ENCODE peak calls at places on chromosomes 3 and 15, in eight cellular contexts. B, H, R, U, G, N, E and S are unnamed samples. For H3K4me1, the result is how much of the 10 kb centered on the place peaks cover.

GRCh38 chr15:60751985-60752952 is 273.3 kb upstream of the ICE2 start:
- DNase-seq in B (no peak), H (no peak), R (no peak), U (no peak), G (peak), N (no peak), E (peak), S (no peak)

GRCh38 chr15:38860253-38860652 is 295.6 kb upstream of the RASGRP1 start:
- DNase-seq in B (no peak), H (no peak), R (no peak), U (no peak), G (no peak), N (no peak), E (no peak), S (no peak)

GRCh38 chr3:29465836-29466235 is 185.0 kb downstream of the RBMS3 start:
- DNase-seq in B (no peak), H (no peak), R (no peak), U (no peak), G (no peak), N (no peak), E (no peak), S (no peak)

GRCh38 chr15:73991260-73991659 is 835 bp downstream of the STOML1 start:
- DNase-seq in B (peak), H (no peak), R (no peak), U (no peak), G (peak), N (no peak), E (peak), S (no peak)

GRCh38 chr3:150721285-150722130 is 17.8 kb upstream of the ERICH6 start:
- DNase-seq in B (no peak), H (peak), R (no peak), U (peak), G (peak), N (peak), E (no peak), S (no peak)

GRCh38 chr3:159045279-159045678 is 243.4 kb downstream of the MFSD1 start:
- DNase-seq in B (no peak), H (no peak), R (no peak), U (no peak), G (no peak), N (no peak), E (no peak), S (no peak)

GRCh38 chr3:126476166-126476975 is 680 bp upstream of the ZXDC start:
- DNase-seq in B (peak), H (peak), R (no peak), U (no peak), G (peak), N (peak), E (peak), S (no peak)

GRCh38 chr15:84822774-84823579 is 5.8 kb downstream of the ALPK3 start:
- DNase-seq in B (peak), H (no peak), R (no peak), U (no peak), G (no peak), N (no peak), E (no peak), S (no peak)

GRCh38 chr15:33149919-33150318 is 44.6 kb downstream of the FMN1 start:
- DNase-seq in B (no peak), H (no peak), R (no peak), U (no peak), G (no peak), N (no peak), E (no peak), S (no peak)

GRCh38 chr15:94080989-94081605 is 150.3 kb upstream of the MCTP2 start:
- DNase-seq in B (no peak), H (no peak), R (no peak), U (no peak), G (no peak), N (no peak), E (no peak), S (no peak)

GRCh38 chr3:140344601-140345000 is 333.3 kb upstream of the TRIM42 start:
- DNase-seq in B (no peak), H (no peak), R (no peak), U (no peak), G (no peak), N (no peak), E (no peak), S (no peak)

GRCh38 chr3:38610934-38611333 is 38.6 kb downstream of the SCN5A start:
- DNase-seq in B (peak), H (no peak), R (no peak), U (no peak), G (no peak), N (no peak), E (no peak), S (no peak)

GRCh38 chr15:63729115-63729884 is 104.4 kb downstream of the HERC1 start:
- DNase-seq in B (no peak), H (no peak), R (no peak), U (no peak), G (no peak), N (no peak), E (no peak), S (peak)

GRCh38 chr3:177102526-177102925 is 94.8 kb downstream of the TBL1XR1 start:
- DNase-seq in B (no peak), H (no peak), R (no peak), U (no peak), G (no peak), N (peak), E (no peak), S (no peak)

GRCh38 chr3:151203053-151203420 is at the start of gene GPR171:
- DNase-seq in B (no peak), H (no peak), R (peak), U (peak), G (no peak), N (no peak), E (no peak), S (peak)

GRCh38 chr3:115042351-115042750 is 104.7 kb downstream of the ZBTB20 start:
- DNase-seq in B (no peak), H (no peak), R (no peak), U (no peak), G (no peak), N (no peak), E (no peak), S (no peak)

GRCh38 chr3:36944012-36944640 is 728 bp downstream of the TRANK1 start:
- DNase-seq in B (peak), H (peak), R (no peak), U (peak), G (peak), N (peak), E (peak), S (peak)

GRCh38 chr15:74171965-74172541 is 1.5 kb upstream of the ISLR start:
- DNase-seq in B (no peak), H (no peak), R (no peak), U (no peak), G (no peak), N (no peak), E (no peak), S (no peak)

GRCh38 chr3:190229632-190230424 is 92.4 kb downstream of the CLDN1 start:
- DNase-seq in B (no peak), H (peak), R (no peak), U (no peak), G (peak), N (peak), E (no peak), S (no peak)

GRCh38 chr3:147341727-147342126 is 64.6 kb downstream of the ZIC4 start:
- DNase-seq in B (no peak), H (no peak), R (no peak), U (no peak), G (no peak), N (no peak), E (no peak), S (no peak)

GRCh38 chr3:194504861-194505260 is 18.1 kb upstream of the ATP13A3 start:
- DNase-seq in B (no peak), H (no peak), R (no peak), U (no peak), G (no peak), N (no peak), E (no peak), S (no peak)

GRCh38 chr3:127660621-127661253 is 12.0 kb upstream of the ABTB1 start:
- DNase-seq in B (no peak), H (no peak), R (no peak), U (no peak), G (no peak), N (no peak), E (no peak), S (no peak)

GRCh38 chr15:60969658-60970057 is 259.4 kb downstream of the RORA start:
- DNase-seq in B (no peak), H (no peak), R (no peak), U (no peak), G (no peak), N (no peak), E (no peak), S (no peak)

GRCh38 chr15:72161351-72162132 is 36.0 kb downstream of the GRAMD2A start:
- DNase-seq in B (no peak), H (no peak), R (no peak), U (no peak), G (no peak), N (no peak), E (no peak), S (no peak)

GRCh38 chr3:194103475-194103874 is 32.5 kb upstream of the HES1 start:
- DNase-seq in B (no peak), H (no peak), R (no peak), U (peak), G (no peak), N (no peak), E (no peak), S (peak)

GRCh38 chr3:107402214-107402613 is 25.0 kb downstream of the CCDC54 start:
- DNase-seq in B (no peak), H (no peak), R (no peak), U (no peak), G (no peak), N (no peak), E (no peak), S (no peak)

GRCh38 chr3:81643721-81644120 is 117.7 kb downstream of the GBE1 start:
- DNase-seq in B (no peak), H (peak), R (no peak), U (no peak), G (peak), N (peak), E (no peak), S (no peak)

GRCh38 chr15:44137750-44138149 is 57.3 kb downstream of the FRMD5 start:
- DNase-seq in B (no peak), H (no peak), R (no peak), U (no peak), G (peak), N (peak), E (no peak), S (no peak)

GRCh38 chr3:185815391-185816282 is 9.2 kb downstream of the IGF2BP2 start:
- DNase-seq in B (no peak), H (no peak), R (no peak), U (no peak), G (peak), N (no peak), E (no peak), S (no peak)

GRCh38 chr3:105315827-105316226 is 50.9 kb upstream of the ALCAM start:
- DNase-seq in B (no peak), H (no peak), R (no peak), U (no peak), G (no peak), N (no peak), E (no peak), S (no peak)

GRCh38 chr3:101890716-101891115 is 41.4 kb downstream of the NFKBIZ start:
- DNase-seq in B (no peak), H (no peak), R (no peak), U (no peak), G (peak), N (no peak), E (no peak), S (no peak)

GRCh38 chr3:23830869-23831484 is 25.2 kb downstream of the UBE2E1 start:
- DNase-seq in B (no peak), H (no peak), R (peak), U (no peak), G (no peak), N (no peak), E (no peak), S (no peak)

GRCh38 chr3:163753033-163753432 is 1325.3 kb downstream of the SI start:
- DNase-seq in B (no peak), H (no peak), R (no peak), U (no peak), G (no peak), N (no peak), E (no peak), S (no peak)

GRCh38 chr15:99125061-99125990 is 20.4 kb downstream of the SYNM start:
- DNase-seq in B (peak), H (no peak), R (no peak), U (no peak), G (peak), N (no peak), E (peak), S (no peak)

GRCh38 chr15:59587085-59587826 is 24.3 kb upstream of the GCNT3 start:
- DNase-seq in B (no peak), H (peak), R (no peak), U (no peak), G (no peak), N (no peak), E (no peak), S (no peak)

GRCh38 chr3:101377796-101378195 is 57.4 kb upstream of the IMPG2 start:
- DNase-seq in B (no peak), H (no peak), R (no peak), U (no peak), G (no peak), N (no peak), E (no peak), S (no peak)

GRCh38 chr3:60557122-60557521 is 694.1 kb downstream of the FHIT start:
- DNase-seq in B (no peak), H (no peak), R (no peak), U (no peak), G (no peak), N (no peak), E (no peak), S (no peak)

GRCh38 chr3:60553144-60553543 is 698.1 kb downstream of the FHIT start:
- DNase-seq in B (no peak), H (no peak), R (no peak), U (no peak), G (no peak), N (no peak), E (no peak), S (peak)

GRCh38 chr3:60551455-60552209 is 699.6 kb downstream of the FHIT start:
- DNase-seq in B (no peak), H (no peak), R (no peak), U (no peak), G (no peak), N (no peak), E (no peak), S (no peak)

GRCh38 chr3:60552581-60552980 is 698.7 kb downstream of the FHIT start:
- DNase-seq in B (no peak), H (no peak), R (no peak), U (no peak), G (no peak), N (no peak), E (no peak), S (no peak)

GRCh38 chr3:60555704-60556340 is 695.4 kb downstream of the FHIT start:
- DNase-seq in B (no peak), H (no peak), R (peak), U (no peak), G (no peak), N (no peak), E (no peak), S (no peak)
- H3K27ac ChIP-seq in B (no peak), H (no peak), R (no peak), U (no peak), G (no peak), N (no peak), E (no peak), S (no peak)

GRCh38 chr15:81897011-81897677 is 148.7 kb downstream of the MEX3B start:
- DNase-seq in B (no peak), H (no peak), R (no peak), U (no peak), G (no peak), N (no peak), E (no peak), S (no peak)
- H3K4me1 ChIP-seq in B (under half), H (under half), R (under half), U (under half), G (under half), N (under half), E (under half), S (under half)

DNA sequence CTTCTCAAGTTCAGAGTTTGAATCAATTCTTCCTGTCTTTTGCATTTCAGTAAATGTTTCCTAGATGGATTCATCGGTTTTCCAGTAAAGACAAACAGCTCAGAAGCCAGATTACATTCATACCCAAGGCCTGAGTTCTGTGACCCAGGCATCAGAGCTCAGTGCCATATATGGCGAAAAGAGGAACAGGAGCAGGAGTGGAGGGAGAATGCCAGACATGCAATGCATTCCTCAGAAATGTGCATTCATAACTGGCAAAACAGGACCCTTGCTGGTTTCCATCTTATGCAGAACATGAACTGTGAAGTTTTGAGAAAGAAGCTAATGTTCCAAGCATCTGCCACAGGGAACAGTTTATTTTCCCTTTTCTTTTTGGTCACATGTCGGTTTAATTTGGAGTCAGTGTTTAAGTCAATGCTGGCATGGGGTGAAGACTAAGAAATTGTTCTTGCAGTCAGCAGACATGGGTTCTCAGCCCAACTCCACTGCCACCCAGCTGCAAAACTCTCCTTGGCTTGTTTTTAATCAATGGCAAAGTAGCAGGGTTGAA is 116.5 kb downstream of the LPP start:
- DNase-seq in B (no peak), H (peak), R (no peak), U (no peak), G (peak), N (peak), E (no peak), S (no peak)
- H3K4me3 ChIP-seq in B (no peak), H (no peak), R (no peak), U (no peak), G (no peak), N (no peak), E (no peak), S (no peak)

DNA sequence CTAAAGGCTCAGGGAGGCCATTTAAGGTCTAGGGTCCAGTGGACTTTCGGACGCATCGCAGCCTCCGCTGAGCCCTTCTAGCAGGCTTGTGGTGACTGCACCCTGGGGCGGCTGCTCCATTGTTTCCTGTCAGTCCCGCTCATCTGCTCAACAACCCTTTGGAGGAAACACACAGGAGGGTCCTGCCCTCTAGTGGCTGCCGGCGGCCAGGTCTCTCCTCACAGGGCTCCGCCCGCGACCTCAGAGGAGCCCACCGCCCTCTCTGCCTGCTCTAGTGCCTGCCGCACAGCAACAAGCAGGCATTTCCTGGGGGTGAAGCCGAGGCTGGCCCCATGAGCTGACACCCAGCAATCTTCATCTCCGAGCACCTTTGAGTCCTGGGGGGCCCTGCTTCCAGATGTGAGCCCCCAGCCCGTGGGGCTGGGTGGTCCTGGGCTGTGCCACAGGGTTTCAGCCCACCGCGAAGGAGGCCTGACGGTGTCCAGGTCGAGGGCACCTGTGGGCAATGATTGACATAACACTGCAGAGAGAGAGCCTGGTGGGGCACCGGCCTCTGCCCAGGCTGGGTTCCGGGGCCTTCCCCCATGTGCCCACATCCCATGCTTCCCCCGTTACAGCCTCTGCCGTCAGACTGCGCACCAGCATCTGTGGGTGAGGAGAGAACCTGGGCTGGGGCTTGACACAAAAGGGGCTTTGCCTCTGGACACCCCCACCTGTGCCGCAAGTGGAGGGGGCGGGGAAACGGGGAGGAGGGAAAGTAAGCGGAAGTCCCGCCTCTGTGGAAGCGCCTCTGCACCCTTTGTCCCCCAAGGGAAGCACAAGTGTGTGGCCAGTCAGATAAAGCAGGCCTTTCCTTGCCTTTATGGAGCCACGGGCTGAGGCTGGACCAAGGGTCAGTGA is 27.0 kb upstream of the SFMBT1 start:
- DNase-seq in B (peak), H (peak), R (peak), U (peak), G (peak), N (peak), E (peak), S (peak)
- H3K27ac ChIP-seq in B (peak), H (peak), R (peak), U (peak), G (peak), N (no peak), E (peak), S (peak)

GRCh38 chr3:61725851-61726333 is 164.5 kb downstream of the PTPRG start:
- DNase-seq in B (no peak), H (no peak), R (no peak), U (no peak), G (no peak), N (peak), E (no peak), S (no peak)
- H3K4me1 ChIP-seq in B (under half), H (under half), R (under half), U (under half), G (under half), N (under half), E (under half), S (under half)

GRCh38 chr3:120528163-120528562 is 68.0 kb upstream of the NDUFB4 start:
- DNase-seq in B (no peak), H (no peak), R (no peak), U (no peak), G (no peak), N (no peak), E (no peak), S (no peak)

GRCh38 chr3:120536642-120537041 is 59.5 kb upstream of the NDUFB4 start:
- DNase-seq in B (no peak), H (no peak), R (no peak), U (no peak), G (peak), N (peak), E (no peak), S (no peak)

GRCh38 chr3:120532969-120533368 is 63.2 kb upstream of the NDUFB4 start:
- DNase-seq in B (no peak), H (no peak), R (no peak), U (no peak), G (no peak), N (no peak), E (no peak), S (no peak)
- H3K4me3 ChIP-seq in B (no peak), H (no peak), R (no peak), U (no peak), G (no peak), N (no peak), E (no peak), S (no peak)

DNA sequence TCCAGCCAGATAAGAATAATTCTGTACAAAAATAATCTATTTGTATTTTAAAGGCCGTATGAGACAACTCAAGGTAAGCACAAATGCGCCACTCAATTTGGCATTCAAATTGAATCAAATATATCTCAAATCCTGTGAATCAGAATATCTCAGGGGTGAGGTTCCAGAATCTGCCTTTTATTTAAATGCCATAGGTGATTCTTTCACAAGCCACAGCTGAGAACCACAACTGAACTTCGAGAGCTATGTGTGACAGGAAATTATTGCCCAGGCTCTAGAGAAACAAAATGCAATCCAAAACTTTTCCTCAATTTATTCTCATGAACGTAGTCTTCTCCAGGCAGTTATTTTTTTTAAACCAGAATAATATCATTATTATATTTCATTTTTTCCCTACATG is 11.9 kb downstream of the ATP8B4 start:
- DNase-seq in B (no peak), H (no peak), R (no peak), U (no peak), G (no peak), N (no peak), E (no peak), S (no peak)
- H3K27ac ChIP-seq in B (no peak), H (no peak), R (no peak), U (no peak), G (no peak), N (no peak), E (no peak), S (no peak)